ENCODE peak calls at places on chromosomes 6 and 20, in four cellular contexts. H is brain microvascular endothelial cell; G is stimulated activated CD4-positive, alpha-beta T cell treated with anti-CD3 and anti-CD28 coated beads, Interleukin-15, amount 100 ng/mL, for 24 hours; U is fibroblast of lung. X is an unnamed sample.

GRCh38 chr6:162123797-162124196 is 603.8 kb downstream of the PRKN start:
- DNase-seq in H (no peak), G (no peak), U (peak), X (no peak)

GRCh38 chr20:50085481-50086365 is 27.2 kb downstream of the UBE2V1 start:
- DNase-seq in H (peak), G (peak), U (peak), X (peak)

GRCh38 chr6:136405410-136406029 is 115.9 kb upstream of the BCLAF1 start:
- DNase-seq in H (no peak), G (no peak), U (peak), X (peak)

GRCh38 chr20:25315418-25316210 is 67.7 kb downstream of the PYGB start:
- DNase-seq in H (peak), G (no peak), U (no peak), X (peak)

GRCh38 chr6:125957845-125958244 is 1.3 kb downstream of the HINT3 start:
- DNase-seq in H (no peak), G (peak), U (peak), X (peak)

GRCh38 chr20:1748777-1749176 is 91.2 kb upstream of the SIRPG start:
- DNase-seq in H (no peak), G (no peak), U (no peak), X (no peak)

GRCh38 chr6:75109757-75110156 is 96.1 kb downstream of the COL12A1 start:
- DNase-seq in H (no peak), G (no peak), U (peak), X (no peak)

GRCh38 chr6:122220254-122220653 is 179.2 kb upstream of the HSF2 start:
- DNase-seq in H (no peak), G (no peak), U (no peak), X (no peak)

GRCh38 chr20:15346657-15347280 is 1009.4 kb upstream of the FLRT3 start:
- DNase-seq in H (no peak), G (no peak), U (no peak), X (no peak)

GRCh38 chr6:47414517-47415167 is 62.9 kb upstream of the CD2AP start:
- DNase-seq in H (peak), G (no peak), U (peak), X (peak)

GRCh38 chr20:44071526-44072111 is 115.4 kb downstream of the JPH2 start:
- DNase-seq in H (no peak), G (no peak), U (no peak), X (no peak)

GRCh38 chr6:872570-873125 is 179.7 kb upstream of the EXOC2 start:
- DNase-seq in H (no peak), G (no peak), U (no peak), X (no peak)

GRCh38 chr6:14313220-14313619 is 195.6 kb downstream of the CD83 start:
- DNase-seq in H (no peak), G (no peak), U (no peak), X (no peak)

GRCh38 chr20:34703061-34703572 is 1.0 kb upstream of the TP53INP2 start:
- DNase-seq in H (no peak), G (no peak), U (no peak), X (no peak)

GRCh38 chr20:24735263-24735662 is 213.8 kb upstream of the CST7 start:
- DNase-seq in H (no peak), G (no peak), U (no peak), X (no peak)

GRCh38 chr20:17710379-17711305 is 10.9 kb downstream of the BANF2 start:
- DNase-seq in H (no peak), G (no peak), U (peak), X (peak)

GRCh38 chr20:39013662-39014109 is 51.5 kb downstream of the DHX35 start:
- DNase-seq in H (no peak), G (no peak), U (no peak), X (no peak)

GRCh38 chr6:91718198-91718597 is 1131.3 kb upstream of the MAP3K7 start:
- DNase-seq in H (no peak), G (no peak), U (no peak), X (no peak)

GRCh38 chr20:41360831-41361756 is 5.5 kb downstream of the EMILIN3 start:
- DNase-seq in H (no peak), G (no peak), U (no peak), X (no peak)

GRCh38 chr6:124297507-124297906 is 493.8 kb downstream of the NKAIN2 start:
- DNase-seq in H (no peak), G (no peak), U (no peak), X (no peak)

GRCh38 chr20:24584078-24584477 is 114.6 kb downstream of the SYNDIG1 start:
- DNase-seq in H (no peak), G (no peak), U (no peak), X (no peak)

GRCh38 chr6:47111685-47112084 is 69.6 kb upstream of the ADGRF1 start:
- DNase-seq in H (peak), G (no peak), U (no peak), X (peak)

X was measured in Daoy.